ENCODE peak calls at places on chromosomes 12 and 14, in six cellular contexts. J is endothelial cell of umbilical vein, E is HCT116, I is HepG2, V is K562, W is H1. B is an unnamed sample.

GRCh38 chr14:61329478-61330051 is 8.2 kb downstream of the PRKCH start:
- DNase-seq in J (no peak), V (no peak), E (no peak), W (no peak), I (no peak), B (no peak)

GRCh38 chr14:52801014-52801708 is 9.8 kb upstream of the GNPNAT1 start:
- DNase-seq in I (no peak), W (no peak), E (no peak), V (no peak), J (no peak), B (peak; percentile 28)

GRCh38 chr12:95625012-95625411 is 73.7 kb upstream of the USP44 start:
- DNase-seq in J (no peak), W (no peak), V (no peak), E (no peak), I (no peak), B (no peak)

GRCh38 chr12:96211989-96212388 is 17.8 kb downstream of the ELK3 start:
- DNase-seq in I (no peak), J (peak; percentile 85), W (no peak), V (no peak), E (no peak), B (peak; percentile 75)

GRCh38 chr12:54749191-54749818 is 101.1 kb upstream of the DCD start:
- DNase-seq in V (peak; percentile 61), I (peak; percentile 26), E (peak; percentile 37), J (peak; percentile 41), W (no peak), B (peak; percentile 69)

GRCh38 chr14:55139696-55140509 is 10.9 kb downstream of the LGALS3 start:
- DNase-seq in E (no peak), I (no peak), W (no peak), V (no peak), J (no peak), B (no peak)

GRCh38 chr14:41549821-41550597 is 56.7 kb upstream of the LRFN5 start:
- DNase-seq in J (no peak), E (no peak), V (no peak), I (no peak), W (no peak), B (no peak)

GRCh38 chr12:1562813-1563412 is 31.5 kb downstream of the FBXL14 start:
- DNase-seq in V (no peak), I (no peak), W (no peak), E (no peak), J (peak; percentile 25), B (no peak)

GRCh38 chr12:25677180-25677937 is 124.3 kb upstream of the LMNTD1 start:
- DNase-seq in W (no peak), E (no peak), V (no peak), J (no peak), I (no peak), B (no peak)

GRCh38 chr12:108784270-108784669 is 53.0 kb upstream of the CORO1C start:
- DNase-seq in J (no peak), E (no peak), I (no peak), V (no peak), W (no peak), B (no peak)

DNA sequence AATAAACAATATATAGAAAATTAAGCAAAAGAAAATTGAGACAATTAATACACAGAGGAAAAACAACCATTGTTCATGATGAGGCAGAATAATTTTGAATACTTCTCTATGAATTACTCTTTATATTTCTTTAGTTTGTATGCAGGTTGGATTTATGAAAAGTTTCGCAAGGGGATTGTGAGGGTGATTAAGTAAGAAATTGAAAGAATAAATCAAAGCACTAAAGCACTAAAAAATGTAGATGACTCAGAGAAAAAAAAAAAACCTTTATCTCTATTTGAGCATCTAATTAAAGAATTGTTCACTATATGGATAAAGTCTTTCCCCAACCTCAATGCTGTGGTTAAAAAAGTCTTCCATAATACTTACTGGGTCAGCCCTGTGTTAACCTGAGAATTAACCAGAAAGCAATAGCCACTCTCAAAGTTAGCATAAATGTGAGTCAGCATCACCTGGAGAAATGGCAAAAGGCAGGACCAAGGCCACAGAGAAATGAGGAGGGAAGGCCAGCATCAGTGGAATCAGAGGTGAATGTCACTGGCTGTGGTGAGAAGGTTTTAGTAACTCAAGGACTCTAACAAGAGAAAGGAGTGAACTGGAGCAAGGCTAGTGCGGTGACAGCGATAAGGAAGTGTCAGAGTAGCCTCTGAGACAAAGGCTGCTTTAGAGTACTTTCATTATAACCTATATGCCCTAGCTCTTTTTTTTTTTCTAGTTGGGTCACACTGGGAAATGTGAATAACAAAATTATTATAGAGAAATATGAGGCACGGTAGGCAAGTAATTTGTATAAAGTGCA is 310.4 kb downstream of the KCNC2 start:
- DNase-seq in I (no peak), V (no peak), E (no peak), J (no peak), W (no peak), B (no peak)
- TF ChIP-seq MAX in I (no peak), V (no peak), E (no peak), J (no peak), W (no peak), B (no peak)

GRCh38 chr12:19030180-19030579 is 99.4 kb upstream of the PLEKHA5 start:
- DNase-seq in J (no peak), I (no peak), E (no peak), W (no peak), V (no peak), B (no peak)

GRCh38 chr12:19033244-19033643 is 96.3 kb upstream of the PLEKHA5 start:
- DNase-seq in E (no peak), J (no peak), V (no peak), I (no peak), W (no peak), B (no peak)

GRCh38 chr12:19032826-19033225 is 96.7 kb upstream of the PLEKHA5 start:
- DNase-seq in I (no peak), V (no peak), W (no peak), J (no peak), E (no peak), B (no peak)

GRCh38 chr12:19030603-19031002 is 98.9 kb upstream of the PLEKHA5 start:
- DNase-seq in E (no peak), V (no peak), J (no peak), W (no peak), I (no peak), B (no peak)

DNA sequence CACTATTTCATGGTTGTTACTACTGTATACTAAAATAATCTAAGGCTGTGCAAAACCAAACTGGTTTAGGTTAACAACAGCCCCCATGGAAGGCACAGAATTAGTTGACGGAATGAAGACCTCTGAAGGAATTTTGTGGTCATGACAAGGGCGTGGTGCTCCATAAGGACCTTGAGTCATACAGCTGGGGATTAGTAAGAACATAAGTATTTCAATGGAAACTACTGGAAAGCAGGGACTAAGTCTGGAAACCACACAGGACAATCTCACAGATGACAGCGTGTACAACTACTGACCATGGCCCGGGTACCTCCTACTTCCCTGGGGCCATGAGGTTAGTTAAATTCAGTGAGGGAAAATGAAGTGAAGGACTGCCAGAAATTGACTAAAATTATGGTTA is 98.5 kb upstream of the PLEKHA5 start:
- DNase-seq in I (no peak), E (peak; percentile 85), J (no peak), W (no peak), V (no peak), B (no peak)
- TF ChIP-seq MAX in I (no peak), E (peak; percentile 23), J (no peak), W (no peak), V (no peak), B (no peak)

DNA sequence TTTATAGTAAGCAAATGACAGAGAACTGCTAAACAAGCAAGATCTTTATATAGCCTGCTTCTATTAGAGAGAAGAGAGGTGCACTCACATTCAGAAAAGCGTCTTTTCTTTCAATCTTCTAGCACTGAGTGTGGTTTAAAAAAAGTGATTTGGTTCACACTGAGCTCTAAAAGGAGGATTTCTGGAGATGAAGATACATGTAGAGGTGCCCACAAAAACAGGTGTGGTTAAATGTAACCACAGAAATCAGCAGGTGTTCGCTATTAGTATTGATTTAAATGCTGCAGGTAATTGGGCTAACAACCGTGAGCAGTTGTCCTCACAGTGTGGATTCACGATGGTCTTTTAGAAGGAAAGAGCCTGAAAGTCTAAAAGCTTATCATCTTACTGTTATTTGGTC is 10.7 kb downstream of the PKP2 start:
- DNase-seq in I (no peak), V (no peak), W (no peak), E (no peak), J (no peak), B (no peak)
- TF ChIP-seq MAX in I (no peak), V (no peak), W (no peak), E (no peak), J (no peak), B (no peak)

GRCh38 chr12:60498656-60499055 is 902.8 kb downstream of the SLC16A7 start:
- DNase-seq in E (no peak), I (no peak), V (no peak), J (peak; percentile 77), W (no peak), B (no peak)

GRCh38 chr12:60489071-60489470 is 893.2 kb downstream of the SLC16A7 start:
- DNase-seq in J (no peak), V (no peak), E (no peak), W (no peak), I (no peak), B (no peak)

GRCh38 chr12:60494249-60494648 is 898.4 kb downstream of the SLC16A7 start:
- DNase-seq in E (peak; percentile 31), V (peak; percentile 3), I (peak; percentile 32), W (no peak), J (peak; percentile 66), B (peak; percentile 27)
- TF ChIP-seq MAX in E (no peak), V (no peak), I (no peak), W (no peak), J (no peak), B (no peak)

GRCh38 chr12:93808169-93808899 is 131.2 kb downstream of the CRADD start:
- DNase-seq in V (peak; percentile 53), I (no peak), E (no peak), J (no peak), W (no peak), B (no peak)

GRCh38 chr12:93807354-93807753 is 130.2 kb downstream of the CRADD start:
- DNase-seq in V (no peak), I (no peak), E (no peak), J (no peak), W (no peak), B (no peak)

GRCh38 chr12:93803408-93803807 is 126.2 kb downstream of the CRADD start:
- DNase-seq in W (no peak), V (no peak), J (no peak), E (no peak), I (no peak), B (no peak)

GRCh38 chr12:93804392-93805179 is 127.4 kb downstream of the CRADD start:
- DNase-seq in V (no peak), W (no peak), E (no peak), J (peak; percentile 71), I (no peak), B (no peak)

GRCh38 chr12:93805736-93806141 is 128.6 kb downstream of the CRADD start:
- DNase-seq in J (peak; percentile 21), V (no peak), E (no peak), W (no peak), I (no peak), B (no peak)
- TF ChIP-seq MAX in J (no peak), V (no peak), E (no peak), W (no peak), I (no peak), B (no peak)